ENCODE peak calls at places on chromosome 1, in four cellular contexts. Q, B, C and S are unnamed samples.

GRCh38 chr1:205991237-205991636 is 12.0 kb downstream of the RAB7B start:
- DNase-seq in Q (peak), B (no peak), C (no peak), S (no peak)

GRCh38 chr1:41806472-41807155 is 112.1 kb downstream of the HIVEP3 start:
- DNase-seq in Q (no peak), B (peak), C (no peak), S (no peak)

GRCh38 chr1:54984126-54984842 is 3.9 kb downstream of the TMEM61 start:
- DNase-seq in Q (no peak), B (peak), C (no peak), S (no peak)

GRCh38 chr1:1758059-1758621 is 20.1 kb downstream of the NADK start:
- DNase-seq in Q (no peak), B (no peak), C (no peak), S (no peak)

GRCh38 chr1:36480161-36480560 is 2.6 kb downstream of the CSF3R start:
- DNase-seq in Q (no peak), B (peak), C (no peak), S (no peak)

GRCh38 chr1:206635080-206635982 is at the start of gene DYRK3:
- DNase-seq in Q (peak), B (peak), C (peak), S (no peak)

GRCh38 chr1:32895325-32896215 is 5.6 kb downstream of the TMEM54 start:
- DNase-seq in Q (no peak), B (no peak), C (no peak), S (no peak)

GRCh38 chr1:169511339-169512028 is 25.7 kb upstream of the SLC19A2 start:
- DNase-seq in Q (peak), B (no peak), C (no peak), S (no peak)

GRCh38 chr1:39305555-39305954 is 101.1 kb downstream of the MACF1 start:
- DNase-seq in Q (no peak), B (no peak), C (no peak), S (no peak)

GRCh38 chr1:18088077-18088594 is 19.5 kb upstream of the IGSF21 start:
- DNase-seq in Q (no peak), B (no peak), C (no peak), S (no peak)

GRCh38 chr1:6470132-6471085 is 4.4 kb upstream of the TNFRSF25 start:
- DNase-seq in Q (no peak), B (no peak), C (no peak), S (no peak)

GRCh38 chr1:31672988-31673387 is 28.3 kb upstream of the PEF1 start:
- DNase-seq in Q (no peak), B (no peak), C (peak), S (peak)

GRCh38 chr1:114319480-114319879 is 165.8 kb upstream of the SYT6 start:
- DNase-seq in Q (peak), B (no peak), C (no peak), S (no peak)

GRCh38 chr1:34162852-34163766 is 1.9 kb downstream of the CSMD2 start:
- DNase-seq in Q (peak), B (peak), C (no peak), S (no peak)

GRCh38 chr1:215710340-215710971 is 143.4 kb downstream of the KCTD3 start:
- DNase-seq in Q (peak), B (no peak), C (peak), S (no peak)

GRCh38 chr1:158952416-158952815 is 21.1 kb downstream of the PYHIN1 start:
- DNase-seq in Q (no peak), B (no peak), C (no peak), S (no peak)

GRCh38 chr1:182446033-182446669 is 3.8 kb upstream of the RGSL1 start:
- DNase-seq in Q (peak), B (peak), C (peak), S (no peak)

GRCh38 chr1:156894001-156894400 is 483 bp downstream of the PEAR1 start:
- DNase-seq in Q (no peak), B (no peak), C (no peak), S (no peak)

GRCh38 chr1:81999364-81999763 is 198.6 kb downstream of the ADGRL2 start:
- DNase-seq in Q (no peak), B (no peak), C (no peak), S (no peak)

GRCh38 chr1:28971980-28972771 is 57.8 kb downstream of the EPB41 start:
- DNase-seq in Q (peak), B (no peak), C (no peak), S (no peak)

GRCh38 chr1:228050571-228051181 is 31.8 kb upstream of the ARF1 start:
- DNase-seq in Q (no peak), B (no peak), C (no peak), S (no peak)

GRCh38 chr1:118143828-118144227 is 41.2 kb downstream of the SPAG17 start:
- DNase-seq in Q (no peak), B (no peak), C (no peak), S (no peak)

GRCh38 chr1:213582976-213583567 is 404.7 kb upstream of the PROX1 start:
- DNase-seq in Q (no peak), B (no peak), C (no peak), S (no peak)

GRCh38 chr1:111988743-111989453 is 570 bp downstream of the KCND3 start:
- DNase-seq in Q (peak), B (no peak), C (no peak), S (no peak)

GRCh38 chr1:115753371-115753770 is 15.1 kb downstream of the CASQ2 start:
- DNase-seq in Q (no peak), B (no peak), C (no peak), S (no peak)

GRCh38 chr1:236862615-236863211 is 67.6 kb downstream of the MTR start:
- DNase-seq in Q (peak), B (no peak), C (no peak), S (no peak)

GRCh38 chr1:47416319-47417128 is 439 bp downstream of the FOXE3 start:
- DNase-seq in Q (peak), B (peak), C (no peak), S (no peak)

GRCh38 chr1:39955547-39956539 is 898 bp downstream of the MFSD2A start:
- DNase-seq in Q (peak), B (peak), C (peak), S (no peak)

GRCh38 chr1:36771222-36771621 is 263.1 kb downstream of the GRIK3 start:
- DNase-seq in Q (no peak), B (peak), C (no peak), S (no peak)

GRCh38 chr1:204296431-204296988 is 63.2 kb downstream of the PLEKHA6 start:
- DNase-seq in Q (peak), B (no peak), C (no peak), S (no peak)